ENCODE peak calls at places on chromosomes 16 and 17, in four cellular contexts. W, Z, Q and T are unnamed samples.

GRCh38 chr17:9817086-9817485 is 4.8 kb downstream of the GSG1L2 start:
- DNase-seq in W (peak; percentile 35), Z (peak; percentile 4), Q (no peak), T (no peak)

GRCh38 chr17:42832213-42832933 is 824 bp upstream of the PSME3 start:
- DNase-seq in Z (no peak), Q (no peak), W (no peak), T (no peak)

GRCh38 chr17:7515912-7516610 is 31.9 kb downstream of the POLR2A start:
- DNase-seq in Z (no peak), Q (no peak), W (no peak), T (no peak)

GRCh38 chr17:2435181-2435741 is 34.4 kb upstream of the MNT start:
- DNase-seq in W (no peak), Q (no peak), Z (peak; percentile 51), T (no peak)

GRCh38 chr16:23423496-23424049 is 29.4 kb downstream of the COG7 start:
- DNase-seq in Z (no peak), Q (peak; percentile 49), W (peak; percentile 87), T (peak; percentile 86)

GRCh38 chr17:28346746-28347246 is 10.5 kb downstream of the POLDIP2 start:
- DNase-seq in W (no peak), Z (no peak), Q (no peak), T (no peak)

GRCh38 chr16:27239906-27240655 is 28.5 kb downstream of the NSMCE1 start:
- DNase-seq in Q (no peak), W (no peak), Z (no peak), T (no peak)

GRCh38 chr17:49870298-49870697 is 22.4 kb upstream of the TAC4 start:
- DNase-seq in W (no peak), Z (no peak), Q (no peak), T (no peak)

GRCh38 chr16:20956319-20956718 is 55.7 kb downstream of the LYRM1 start:
- DNase-seq in W (no peak), Q (no peak), Z (no peak), T (no peak)

GRCh38 chr16:86511317-86512161 is 1.2 kb downstream of the FOXF1 start:
- DNase-seq in W (no peak), Z (no peak), Q (no peak), T (no peak)

GRCh38 chr17:40070895-40071719 is 8.3 kb downstream of the THRA start:
- DNase-seq in Q (peak; percentile 69), W (peak; percentile 83), Z (no peak), T (no peak)

GRCh38 chr16:49855822-49856740 is at the start of gene ZNF423:
- DNase-seq in Q (no peak), W (no peak), Z (peak; percentile 43), T (no peak)

GRCh38 chr17:55726440-55726839 is 3.8 kb upstream of the TMEM100 start:
- DNase-seq in Z (no peak), W (peak; percentile 60), Q (peak; percentile 52), T (peak; percentile 38)

GRCh38 chr16:77991701-77992100 is 30.6 kb upstream of the CLEC3A start:
- DNase-seq in W (no peak), Z (no peak), Q (no peak), T (no peak)

GRCh38 chr17:7234100-7235012 is at the start of gene DVL2:
- DNase-seq in Z (peak; percentile 87), Q (peak; percentile 96), W (peak; percentile 97), T (peak; percentile 83)

GRCh38 chr17:72683506-72684404 is 408.7 kb downstream of the SLC39A11 start:
- DNase-seq in Q (no peak), Z (no peak), W (peak; percentile 51), T (peak; percentile 51)

GRCh38 chr16:56657555-56658430 is at the start of gene MT1F:
- DNase-seq in Q (peak; percentile 73), Z (peak; percentile 25), W (peak; percentile 94), T (no peak)

GRCh38 chr17:3794890-3795757 is 5.9 kb downstream of the ITGAE start:
- DNase-seq in Z (no peak), Q (no peak), W (no peak), T (peak; percentile 45)

GRCh38 chr17:72270530-72270929 is 149.7 kb downstream of the SOX9 start:
- DNase-seq in Z (no peak), W (peak; percentile 48), Q (peak; percentile 59), T (no peak)

GRCh38 chr17:43790311-43790940 is 10.2 kb downstream of the CFAP97D1 start:
- DNase-seq in W (no peak), Q (no peak), Z (no peak), T (no peak)

GRCh38 chr16:67399218-67399733 is 6.0 kb upstream of the TPPP3 start:
- DNase-seq in W (no peak), Z (peak; percentile 76), Q (no peak), T (no peak)

GRCh38 chr17:77527394-77527793 is 386.6 kb downstream of the SEC14L1 start:
- DNase-seq in W (no peak), Z (no peak), Q (no peak), T (no peak)

GRCh38 chr16:54283735-54284318 is 2.8 kb downstream of the IRX3 start:
- DNase-seq in Q (no peak), W (no peak), Z (no peak), T (no peak)

GRCh38 chr17:33686171-33686570 is 393.1 kb upstream of the ASIC2 start:
- DNase-seq in Z (peak; percentile 25), W (no peak), Q (no peak), T (no peak)